ENCODE peak calls at places on chromosomes 5 and 9, in five cellular contexts. M is PC-3, P is IMR-90, F is mesendoderm, U is fibroblast of lung. A is an unnamed sample.

GRCh38 chr9:78884611-78885150 is 587.8 kb downstream of the PSAT1 start:
- DNase-seq in M (no peak), U (no peak), P (peak), F (no peak), A (no peak)

GRCh38 chr5:1726956-1727355 is 72.7 kb downstream of the MRPL36 start:
- DNase-seq in P (no peak), F (no peak), U (no peak), M (no peak), A (peak)

GRCh38 chr5:121273818-121274433 is 577.8 kb upstream of the FTMT start:
- DNase-seq in P (peak), U (peak), F (peak), M (peak), A (peak)

GRCh38 chr5:107157811-107158210 is 512.9 kb downstream of the EFNA5 start:
- DNase-seq in P (no peak), M (no peak), F (peak), U (no peak), A (no peak)

GRCh38 chr9:4062966-4063365 is 236.9 kb downstream of the GLIS3 start:
- DNase-seq in U (peak), P (peak), F (no peak), M (no peak), A (peak)

GRCh38 chr9:22124263-22125011 is 115.3 kb upstream of the CDKN2B start:
- DNase-seq in U (peak), P (peak), F (no peak), M (peak), A (no peak)

GRCh38 chr9:130172161-130172857 is at the start of gene NCS1:
- DNase-seq in F (peak), U (peak), P (peak), M (peak), A (peak)

GRCh38 chr9:127112056-127112455 is 10.4 kb downstream of the ANGPTL2 start:
- DNase-seq in F (peak), U (no peak), M (no peak), P (no peak), A (no peak)

GRCh38 chr5:118793091-118793490 is 195.3 kb downstream of the DTWD2 start:
- DNase-seq in F (no peak), P (no peak), U (no peak), M (no peak), A (no peak)

GRCh38 chr5:159518361-159518760 is 188.1 kb upstream of the IL12B start:
- DNase-seq in F (no peak), M (peak), U (no peak), P (peak), A (peak)

GRCh38 chr5:87729786-87730185 is 317.1 kb upstream of the CCNH start:
- DNase-seq in F (no peak), U (no peak), M (no peak), P (no peak), A (no peak)

GRCh38 chr9:77839459-77840140 is 191.5 kb upstream of the GNA14 start:
- DNase-seq in M (peak), U (peak), F (no peak), P (peak), A (peak)

GRCh38 chr5:174242573-174242972 is 197.1 kb downstream of the NSG2 start:
- DNase-seq in U (no peak), P (no peak), F (no peak), M (no peak), A (no peak)

GRCh38 chr9:87280421-87280820 is 217.2 kb upstream of the DAPK1 start:
- DNase-seq in M (no peak), F (no peak), P (peak), U (peak), A (peak)

GRCh38 chr9:16361939-16362338 is 508.5 kb downstream of the BNC2 start:
- DNase-seq in M (no peak), U (no peak), F (no peak), P (no peak), A (no peak)

GRCh38 chr5:173320259-173320658 is 8.0 kb downstream of the STC2 start:
- DNase-seq in U (peak), M (no peak), F (no peak), P (no peak), A (no peak)

GRCh38 chr9:135152608-135153337 is 65.3 kb downstream of the OLFM1 start:
- DNase-seq in M (no peak), U (no peak), F (peak), P (no peak), A (no peak)

GRCh38 chr5:19855031-19855430 is 133.0 kb downstream of the CDH18 start:
- DNase-seq in M (peak), P (peak), U (no peak), F (no peak), A (no peak)

GRCh38 chr9:134724231-134724911 is 82.8 kb downstream of the COL5A1 start:
- DNase-seq in P (peak), U (peak), F (peak), M (no peak), A (peak)

GRCh38 chr5:102295534-102296228 is 403 bp downstream of the SLCO4C1 start:
- DNase-seq in F (peak), P (no peak), M (no peak), U (no peak), A (peak)

GRCh38 chr5:87572092-87572491 is 159.4 kb upstream of the CCNH start:
- DNase-seq in U (no peak), M (no peak), P (no peak), F (no peak), A (no peak)

GRCh38 chr5:141330299-141331080 is at the start of gene PCDHGA1:
- DNase-seq in U (peak), F (peak), P (peak), M (peak), A (peak)

GRCh38 chr5:73154607-73155006 is 18.4 kb upstream of the TMEM174 start:
- DNase-seq in U (no peak), F (no peak), P (no peak), M (no peak), A (no peak)

GRCh38 chr5:17398866-17399835 is 98.9 kb upstream of the TAF11L2 start:
- DNase-seq in F (no peak), U (no peak), M (no peak), P (no peak), A (no peak)

GRCh38 chr5:17402291-17403121 is 95.5 kb upstream of the TAF11L2 start:
- DNase-seq in F (peak), P (no peak), M (no peak), U (no peak), A (no peak)

GRCh38 chr5:17399931-17400330 is 98.1 kb upstream of the TAF11L2 start:
- DNase-seq in U (no peak), F (no peak), P (no peak), M (no peak), A (no peak)

GRCh38 chr5:17400724-17401508 is 97.1 kb upstream of the TAF11L2 start:
- DNase-seq in P (no peak), U (no peak), F (peak), M (no peak), A (no peak)

GRCh38 chr5:17401509-17402290 is 96.3 kb upstream of the TAF11L2 start:
- DNase-seq in U (no peak), P (no peak), F (peak), M (peak), A (no peak)
- H3K4me2 ChIP-seq in U (no peak), P (no peak), F (no peak), M (peak), A (peak)

DNA sequence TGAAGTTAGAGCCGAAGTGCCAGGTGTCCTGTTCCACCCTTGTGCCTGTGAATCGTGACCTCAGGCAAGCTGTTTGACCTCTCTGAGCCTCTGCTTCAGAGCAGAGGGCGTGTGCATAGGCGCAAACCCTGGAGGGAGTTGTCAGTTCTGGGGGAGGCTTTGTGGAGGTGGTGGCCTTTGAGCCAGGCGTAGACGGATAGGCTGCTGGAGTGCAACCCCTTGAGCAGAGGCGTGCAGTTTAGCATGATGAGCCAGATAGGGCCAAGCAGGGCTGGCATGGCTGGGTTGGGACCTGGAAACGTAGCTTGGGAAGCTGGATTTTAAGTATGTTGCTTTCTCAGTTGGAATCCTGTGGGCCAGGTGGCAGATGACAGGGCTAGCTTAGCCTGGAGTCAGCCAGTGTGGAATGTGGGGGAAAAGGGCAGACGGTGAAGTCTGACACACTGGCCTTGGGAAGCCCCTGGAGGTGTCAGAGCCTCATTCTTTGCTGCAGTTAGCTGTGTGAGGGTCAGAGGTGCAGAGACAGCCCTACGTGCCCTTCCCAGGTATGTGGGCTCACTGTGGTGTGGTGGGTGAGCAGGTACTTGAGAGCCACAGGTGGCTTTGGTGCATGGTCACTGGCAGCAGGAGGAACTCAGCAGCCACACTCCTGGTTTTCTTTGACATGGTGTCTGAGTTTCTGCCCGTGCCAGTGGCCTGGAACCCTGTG is 93.4 kb downstream of the DAB2IP start:
- DNase-seq in M (no peak), F (peak), P (peak), U (no peak), A (no peak)
- H3K4me2 ChIP-seq in M (no peak), F (no peak), P (peak), U (peak), A (peak)

GRCh38 chr9:36149197-36149596 is 12.7 kb downstream of the GLIPR2 start:
- DNase-seq in P (peak), M (no peak), U (peak), F (no peak), A (peak)
- H3K4me2 ChIP-seq in P (peak), M (peak), U (peak), F (no peak), A (peak)

GRCh38 chr5:127306647-127307046 is 16.1 kb downstream of the MEGF10 start:
- DNase-seq in U (no peak), M (no peak), F (no peak), P (no peak), A (no peak)
- H3K4me2 ChIP-seq in U (no peak), M (no peak), F (no peak), P (no peak), A (no peak)

DNA sequence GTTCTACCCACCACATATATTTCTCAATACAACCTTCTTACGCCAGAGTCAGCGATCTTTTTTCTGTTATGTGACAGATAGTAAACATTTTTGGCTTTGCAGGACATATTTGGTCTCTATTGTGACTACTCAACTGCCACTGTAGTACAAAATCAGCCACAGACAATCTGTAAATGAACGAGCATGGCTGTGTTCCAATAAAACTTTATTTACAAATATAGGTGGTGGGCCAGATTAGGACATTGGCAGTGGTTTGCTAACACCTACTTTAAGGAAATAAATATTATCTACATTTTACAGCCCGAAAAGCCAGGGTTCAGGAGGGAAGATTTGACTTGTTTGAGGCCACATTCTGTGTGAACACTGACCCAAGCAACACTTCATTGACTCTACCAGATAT is 40.2 kb upstream of the FBXW11 start:
- DNase-seq in F (no peak), P (no peak), M (no peak), U (no peak), A (no peak)
- H3K4me2 ChIP-seq in F (no peak), P (no peak), M (no peak), U (no peak), A (no peak)

DNA sequence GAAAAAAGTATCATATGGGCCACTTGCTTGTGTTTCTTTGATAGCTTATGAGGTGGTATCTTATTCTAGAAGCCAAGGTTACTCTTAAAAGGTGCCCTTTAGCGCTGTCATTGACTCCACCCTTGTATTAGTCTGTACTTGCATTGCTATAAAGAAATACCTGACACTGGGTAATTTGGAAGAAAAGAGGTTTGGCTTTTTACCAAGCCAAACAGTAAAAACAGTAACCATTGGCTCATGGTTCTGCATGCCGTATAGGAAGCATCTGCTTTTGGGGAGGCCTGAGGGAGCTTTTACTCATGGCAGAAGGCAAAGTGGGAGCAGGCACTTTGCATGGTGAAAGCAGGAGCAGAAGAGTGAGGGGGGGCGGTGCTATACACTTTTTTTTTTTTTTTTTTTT is 87.4 kb downstream of the TEK start:
- DNase-seq in M (no peak), F (no peak), P (no peak), U (no peak), A (no peak)
- H3K4me2 ChIP-seq in M (no peak), F (no peak), P (no peak), U (no peak), A (no peak)

GRCh38 chr5:157215143-157215825 is 34.6 kb downstream of the ITK start:
- DNase-seq in U (no peak), M (no peak), F (no peak), P (no peak), A (no peak)
- H3K4me2 ChIP-seq in U (no peak), M (no peak), F (no peak), P (no peak), A (no peak)